ENCODE peak calls at places on chromosomes 6 and 20, in four cellular contexts. One of them, this sample, is unnamed. For H3K27me3 and H3K4me1, the result is how much of the 10 kb centered on the place peaks cover.

GRCh38 chr6:109447878-109448555 is 7.5 kb downstream of the SMPD2 start:
- DNase-seq in BE2C: peak
- DNase-seq in iPS DF 6.9: no peak
- DNase-seq in tibial nerve: no peak
- DNase-seq in this sample: no peak

GRCh38 chr20:16821211-16822089 is 73.3 kb downstream of the OTOR start:
- DNase-seq in BE2C: peak
- DNase-seq in iPS DF 6.9: peak
- DNase-seq in tibial nerve: no peak
- DNase-seq in this sample: no peak

GRCh38 chr6:73043446-73043845 is 181.8 kb downstream of the KHDC1L start:
- DNase-seq in BE2C: no peak
- DNase-seq in iPS DF 6.9: no peak
- DNase-seq in tibial nerve: no peak
- DNase-seq in this sample: no peak

GRCh38 chr6:31385041-31385440 is 18.4 kb upstream of the MICA start:
- DNase-seq in BE2C: no peak
- DNase-seq in iPS DF 6.9: no peak
- DNase-seq in tibial nerve: no peak
- DNase-seq in this sample: no peak

GRCh38 chr6:33095681-33096080 is 19.9 kb downstream of the HLA-DPB1 start:
- DNase-seq in BE2C: no peak
- DNase-seq in iPS DF 6.9: no peak
- DNase-seq in tibial nerve: no peak
- DNase-seq in this sample: no peak

GRCh38 chr6:84411060-84411629 is 183.7 kb upstream of the CEP162 start:
- DNase-seq in BE2C: no peak
- DNase-seq in iPS DF 6.9: no peak
- DNase-seq in tibial nerve: no peak
- DNase-seq in this sample: peak

GRCh38 chr20:33677991-33678431 is 3.8 kb upstream of the NECAB3 start:
- DNase-seq in BE2C: peak
- DNase-seq in iPS DF 6.9: no peak
- DNase-seq in tibial nerve: peak
- DNase-seq in this sample: no peak

GRCh38 chr6:10014561-10014960 is 400.3 kb downstream of the TFAP2A start:
- DNase-seq in BE2C: no peak
- DNase-seq in iPS DF 6.9: no peak
- DNase-seq in tibial nerve: no peak
- DNase-seq in this sample: no peak

GRCh38 chr6:110404602-110405001 is 10.8 kb downstream of the DDO start:
- DNase-seq in BE2C: no peak
- DNase-seq in iPS DF 6.9: no peak
- DNase-seq in tibial nerve: no peak
- DNase-seq in this sample: no peak

GRCh38 chr20:10316582-10316981 is 98.0 kb downstream of the SNAP25 start:
- DNase-seq in BE2C: no peak
- DNase-seq in iPS DF 6.9: no peak
- DNase-seq in tibial nerve: no peak
- DNase-seq in this sample: no peak

GRCh38 chr6:160192840-160193239 is 65.8 kb downstream of the SLC22A2 start:
- DNase-seq in BE2C: no peak
- DNase-seq in iPS DF 6.9: no peak
- DNase-seq in tibial nerve: no peak
- DNase-seq in this sample: no peak

GRCh38 chr20:12673352-12673751 is 335.4 kb upstream of the SPTLC3 start:
- DNase-seq in BE2C: no peak
- DNase-seq in iPS DF 6.9: no peak
- DNase-seq in tibial nerve: no peak
- DNase-seq in this sample: no peak

GRCh38 chr20:37348643-37349516 is 2.9 kb downstream of the SRC start:
- DNase-seq in BE2C: no peak
- DNase-seq in iPS DF 6.9: no peak
- DNase-seq in tibial nerve: no peak
- DNase-seq in this sample: no peak

GRCh38 chr6:146028250-146028789 is 542 bp upstream of the GRM1 start:
- DNase-seq in BE2C: peak
- DNase-seq in iPS DF 6.9: no peak
- DNase-seq in tibial nerve: peak
- DNase-seq in this sample: peak

GRCh38 chr6:40444811-40445210 is 142.4 kb downstream of the LRFN2 start:
- DNase-seq in BE2C: no peak
- DNase-seq in iPS DF 6.9: no peak
- DNase-seq in tibial nerve: no peak
- DNase-seq in this sample: no peak

GRCh38 chr20:64225166-64225595 is 30.4 kb upstream of the PCMTD2 start:
- DNase-seq in BE2C: no peak
- DNase-seq in iPS DF 6.9: no peak
- DNase-seq in tibial nerve: no peak
- DNase-seq in this sample: no peak
- H3K27me3 ChIP-seq in BE2C: under half
- H3K27me3 ChIP-seq in iPS DF 6.9: under half
- H3K27me3 ChIP-seq in tibial nerve: under half
- H3K27me3 ChIP-seq in this sample: under half

DNA sequence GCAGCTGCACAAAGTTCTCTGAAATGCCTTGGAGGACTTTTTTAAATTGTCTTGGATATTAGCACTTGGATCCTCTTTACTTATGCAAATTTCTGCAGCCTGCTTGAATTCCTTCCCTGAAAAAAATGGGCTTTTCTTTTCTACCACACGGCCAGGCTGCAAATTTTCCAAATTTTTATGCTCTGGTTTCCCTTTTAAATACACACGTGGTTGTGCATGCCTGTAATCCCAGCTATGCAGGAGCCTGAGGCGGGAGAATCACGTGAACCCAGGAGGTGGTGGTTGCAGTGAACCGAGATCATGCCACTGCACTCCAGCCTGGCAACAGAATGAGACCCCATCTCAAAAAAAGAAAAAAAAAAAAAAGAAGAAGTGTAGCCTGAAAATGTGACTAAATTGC is 76.1 kb upstream of the PRND start:
- DNase-seq in BE2C: no peak
- DNase-seq in iPS DF 6.9: no peak
- DNase-seq in tibial nerve: no peak
- DNase-seq in this sample: no peak
- H3K4me1 ChIP-seq in BE2C: under half
- H3K4me1 ChIP-seq in iPS DF 6.9: under half
- H3K4me1 ChIP-seq in tibial nerve: under half
- H3K4me1 ChIP-seq in this sample: under half

GRCh38 chr20:19223640-19224039 is 11.2 kb downstream of the SLC24A3 start:
- DNase-seq in BE2C: no peak
- DNase-seq in iPS DF 6.9: no peak
- DNase-seq in tibial nerve: no peak
- DNase-seq in this sample: no peak
- H3K27me3 ChIP-seq in BE2C: under half
- H3K27me3 ChIP-seq in iPS DF 6.9: under half
- H3K27me3 ChIP-seq in tibial nerve: under half
- H3K27me3 ChIP-seq in this sample: under half

DNA sequence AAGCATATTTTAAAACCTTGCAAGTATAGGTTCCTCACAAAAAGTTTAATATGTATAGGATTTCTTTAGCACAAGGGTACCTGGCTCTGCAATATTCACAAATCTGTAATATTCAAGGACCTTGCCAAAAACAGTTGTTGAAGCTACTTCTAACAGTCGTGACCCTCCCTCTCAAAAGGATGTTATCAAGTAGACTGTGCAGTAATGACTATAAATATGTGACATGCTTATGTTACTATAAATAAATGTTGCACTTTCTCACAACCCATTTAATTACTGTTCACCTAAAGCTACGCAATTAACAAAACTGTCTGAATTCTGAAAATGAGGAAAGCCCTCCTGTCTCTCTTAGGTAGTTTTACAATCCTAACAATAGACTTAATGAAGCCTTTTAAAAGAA is 41.8 kb downstream of the FYN start:
- DNase-seq in BE2C: no peak
- DNase-seq in iPS DF 6.9: no peak
- DNase-seq in tibial nerve: no peak
- DNase-seq in this sample: no peak
- H3K4me1 ChIP-seq in BE2C: under half
- H3K4me1 ChIP-seq in iPS DF 6.9: under half
- H3K4me1 ChIP-seq in tibial nerve: under half
- H3K4me1 ChIP-seq in this sample: under half

GRCh38 chr6:41641352-41641925 is 3.2 kb downstream of the MDFI start:
- DNase-seq in BE2C: no peak
- DNase-seq in iPS DF 6.9: no peak
- DNase-seq in tibial nerve: no peak
- DNase-seq in this sample: no peak

GRCh38 chr6:41640436-41640835 is 2.2 kb downstream of the MDFI start:
- DNase-seq in BE2C: no peak
- DNase-seq in iPS DF 6.9: no peak
- DNase-seq in tibial nerve: no peak
- DNase-seq in this sample: no peak

GRCh38 chr6:41643899-41644269 is 5.6 kb downstream of the MDFI start:
- DNase-seq in BE2C: no peak
- DNase-seq in iPS DF 6.9: no peak
- DNase-seq in tibial nerve: no peak
- DNase-seq in this sample: no peak

GRCh38 chr6:41642960-41643898 is 5.0 kb downstream of the MDFI start:
- DNase-seq in BE2C: no peak
- DNase-seq in iPS DF 6.9: no peak
- DNase-seq in tibial nerve: no peak
- DNase-seq in this sample: no peak

DNA sequence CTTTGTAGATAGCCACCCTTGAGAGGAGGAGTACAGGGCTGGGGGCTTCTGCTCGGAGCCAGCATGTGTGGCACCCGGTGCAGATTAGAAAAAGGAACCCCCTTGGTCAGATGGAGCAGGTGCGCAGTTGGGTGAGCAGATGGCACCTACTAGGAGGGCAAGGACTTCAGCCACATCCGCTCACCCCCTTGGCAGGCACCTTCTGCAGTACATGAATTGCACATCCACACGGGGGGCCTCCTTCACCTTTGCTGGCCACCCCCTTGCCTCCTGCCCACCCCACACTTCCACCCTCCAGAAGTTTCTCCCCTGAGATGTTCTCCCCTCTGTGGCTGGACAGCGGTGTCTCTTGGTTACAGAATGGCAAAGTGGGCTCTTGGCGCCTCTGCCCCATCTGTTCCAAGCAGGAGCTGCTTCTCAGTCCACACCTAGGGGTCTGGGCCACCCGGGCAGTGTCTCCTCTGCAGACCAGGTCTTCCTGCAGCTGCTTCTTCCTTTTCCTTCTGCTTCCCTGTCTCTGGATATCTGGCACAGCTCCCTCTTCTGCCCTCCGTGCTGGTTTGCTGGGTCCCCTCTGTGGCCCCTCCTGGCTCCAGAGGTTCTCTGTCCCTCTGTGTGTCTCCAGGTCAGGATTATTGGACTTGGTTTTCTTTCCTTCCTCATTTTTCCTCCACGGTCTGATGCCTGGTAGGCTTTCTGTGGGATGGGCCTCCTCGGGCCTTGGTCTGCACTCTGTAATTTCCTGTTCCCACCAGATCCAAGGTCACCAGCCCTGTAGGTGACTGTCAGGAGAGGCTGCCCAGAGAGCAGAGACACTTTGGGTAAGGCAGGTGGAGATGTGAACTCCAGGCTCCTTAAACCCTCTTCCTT is 4.1 kb downstream of the MDFI start:
- DNase-seq in BE2C: no peak
- DNase-seq in iPS DF 6.9: no peak
- DNase-seq in tibial nerve: no peak
- DNase-seq in this sample: no peak
- H3K27me3 ChIP-seq in BE2C: under half
- H3K27me3 ChIP-seq in iPS DF 6.9: under half
- H3K27me3 ChIP-seq in tibial nerve: under half
- H3K27me3 ChIP-seq in this sample: under half

GRCh38 chr6:21739241-21739640 is 145.7 kb downstream of the SOX4 start:
- DNase-seq in BE2C: no peak
- DNase-seq in iPS DF 6.9: no peak
- DNase-seq in tibial nerve: no peak
- DNase-seq in this sample: no peak
- H3K4me1 ChIP-seq in BE2C: under half
- H3K4me1 ChIP-seq in iPS DF 6.9: under half
- H3K4me1 ChIP-seq in tibial nerve: under half
- H3K4me1 ChIP-seq in this sample: half or more

DNA sequence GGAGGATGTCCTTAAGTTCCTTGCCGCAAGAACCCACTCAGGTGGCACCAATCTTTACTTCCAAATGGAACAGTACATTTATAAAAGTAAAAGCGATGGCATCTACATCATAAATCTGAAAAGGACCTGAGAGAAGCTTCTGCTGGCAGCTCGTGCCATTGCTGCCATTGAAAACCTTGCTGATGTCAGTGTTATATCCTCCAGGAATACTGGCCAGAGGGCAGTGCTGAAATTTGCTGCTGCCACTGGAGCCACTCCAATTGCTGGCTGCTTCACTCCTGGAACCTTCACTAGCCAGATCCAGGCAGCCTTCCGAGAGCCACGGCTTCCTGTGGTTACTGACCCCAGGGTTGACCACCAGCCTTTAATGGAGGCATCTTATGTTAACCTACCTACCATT is 191.7 kb downstream of the TRIM27 start:
- DNase-seq in BE2C: no peak
- DNase-seq in iPS DF 6.9: no peak
- DNase-seq in tibial nerve: no peak
- DNase-seq in this sample: no peak
- H3K27me3 ChIP-seq in BE2C: half or more
- H3K27me3 ChIP-seq in iPS DF 6.9: under half
- H3K27me3 ChIP-seq in tibial nerve: under half
- H3K27me3 ChIP-seq in this sample: under half

GRCh38 chr6:140083375-140083774 is 708.9 kb upstream of the CITED2 start:
- DNase-seq in BE2C: no peak
- DNase-seq in iPS DF 6.9: no peak
- DNase-seq in tibial nerve: no peak
- DNase-seq in this sample: no peak

GRCh38 chr6:140079328-140079727 is 704.9 kb upstream of the CITED2 start:
- DNase-seq in BE2C: no peak
- DNase-seq in iPS DF 6.9: no peak
- DNase-seq in tibial nerve: no peak
- DNase-seq in this sample: no peak

GRCh38 chr6:140077712-140078551 is 703.5 kb upstream of the CITED2 start:
- DNase-seq in BE2C: no peak
- DNase-seq in iPS DF 6.9: no peak
- DNase-seq in tibial nerve: no peak
- DNase-seq in this sample: no peak

GRCh38 chr6:140078552-140079126 is 704.2 kb upstream of the CITED2 start:
- DNase-seq in BE2C: no peak
- DNase-seq in iPS DF 6.9: no peak
- DNase-seq in tibial nerve: no peak
- DNase-seq in this sample: peak

DNA sequence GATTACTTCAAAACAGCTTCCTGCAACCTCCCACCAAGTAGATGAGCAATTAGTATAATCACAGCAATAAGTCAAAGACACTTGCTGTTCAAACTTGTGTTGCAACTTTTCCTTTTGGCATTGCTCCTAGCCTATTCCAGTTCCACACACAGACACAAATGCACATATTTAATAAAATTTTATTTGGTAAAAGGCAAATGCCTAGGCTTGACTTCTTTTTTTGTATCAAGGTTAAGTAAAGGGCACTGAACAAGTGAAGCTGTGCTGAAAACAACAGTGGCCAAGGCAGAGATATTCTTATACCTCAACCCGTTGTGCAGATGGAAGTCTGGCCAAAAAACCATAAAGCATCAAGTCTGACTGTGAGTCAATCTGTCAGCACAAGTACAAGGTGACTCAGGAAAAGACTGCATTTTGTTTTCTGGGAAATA is 708.4 kb upstream of the CITED2 start:
- DNase-seq in BE2C: no peak
- DNase-seq in iPS DF 6.9: no peak
- DNase-seq in tibial nerve: no peak
- DNase-seq in this sample: no peak
- H3K4me1 ChIP-seq in BE2C: under half
- H3K4me1 ChIP-seq in iPS DF 6.9: under half
- H3K4me1 ChIP-seq in tibial nerve: under half
- H3K4me1 ChIP-seq in this sample: under half